ENCODE peak calls at places on chromosomes 5 and 9, in eight cellular contexts. One of them, this sample, is unnamed.

GRCh38 chr5:73513996-73514395 is 15.8 kb downstream of the BTF3 start:
- DNase-seq in mammary epithelial cell: no peak
- DNase-seq in fibroblast of lung: no peak
- DNase-seq in GM23248: no peak
- DNase-seq in hepatocyte: peak; percentile 11
- DNase-seq in neural progenitor cell: no peak
- DNase-seq in K562: no peak
- DNase-seq in A673: no peak
- DNase-seq in this sample: peak; percentile 59

GRCh38 chr5:52870448-52870847 is 82.7 kb downstream of the ITGA1 start:
- DNase-seq in A673: no peak
- DNase-seq in neural progenitor cell: peak; percentile 12
- DNase-seq in mammary epithelial cell: peak; percentile 35
- DNase-seq in GM23248: peak; percentile 35
- DNase-seq in fibroblast of lung: peak; percentile 35
- DNase-seq in K562: no peak
- DNase-seq in hepatocyte: peak; percentile 21
- DNase-seq in this sample: no peak

GRCh38 chr5:34555699-34556513 is 100.2 kb upstream of the RAI14 start:
- DNase-seq in GM23248: no peak
- DNase-seq in K562: no peak
- DNase-seq in mammary epithelial cell: no peak
- DNase-seq in fibroblast of lung: no peak
- DNase-seq in hepatocyte: no peak
- DNase-seq in neural progenitor cell: no peak
- DNase-seq in A673: no peak
- DNase-seq in this sample: no peak

GRCh38 chr9:96418920-96419690 is 935 bp upstream of the ZNF367 start:
- DNase-seq in hepatocyte: peak; percentile 86
- DNase-seq in GM23248: peak; percentile 78
- DNase-seq in fibroblast of lung: peak; percentile 35
- DNase-seq in A673: peak; percentile 84
- DNase-seq in neural progenitor cell: peak; percentile 85
- DNase-seq in K562: peak; percentile 71
- DNase-seq in mammary epithelial cell: peak; percentile 68
- DNase-seq in this sample: peak; percentile 85

GRCh38 chr5:123700624-123701023 is 188.6 kb downstream of the CSNK1G3 start:
- DNase-seq in hepatocyte: peak; percentile 27
- DNase-seq in neural progenitor cell: no peak
- DNase-seq in fibroblast of lung: peak; percentile 89
- DNase-seq in K562: no peak
- DNase-seq in GM23248: peak; percentile 97
- DNase-seq in A673: peak; percentile 55
- DNase-seq in mammary epithelial cell: peak; percentile 91
- DNase-seq in this sample: peak; percentile 1

GRCh38 chr9:89659473-89660256 is 54.9 kb downstream of the GADD45G start:
- DNase-seq in fibroblast of lung: no peak
- DNase-seq in neural progenitor cell: no peak
- DNase-seq in A673: no peak
- DNase-seq in hepatocyte: no peak
- DNase-seq in K562: no peak
- DNase-seq in mammary epithelial cell: no peak
- DNase-seq in GM23248: no peak
- DNase-seq in this sample: no peak

GRCh38 chr9:93231121-93231694 is 47.3 kb downstream of the WNK2 start:
- DNase-seq in mammary epithelial cell: peak; percentile 32
- DNase-seq in fibroblast of lung: no peak
- DNase-seq in A673: no peak
- DNase-seq in GM23248: no peak
- DNase-seq in hepatocyte: no peak
- DNase-seq in K562: no peak
- DNase-seq in neural progenitor cell: no peak
- DNase-seq in this sample: peak; percentile 76

GRCh38 chr5:140488914-140489313 is 58.5 kb upstream of the EIF4EBP3 start:
- DNase-seq in hepatocyte: no peak
- DNase-seq in K562: no peak
- DNase-seq in GM23248: no peak
- DNase-seq in mammary epithelial cell: no peak
- DNase-seq in A673: no peak
- DNase-seq in fibroblast of lung: no peak
- DNase-seq in neural progenitor cell: no peak
- DNase-seq in this sample: no peak

GRCh38 chr9:114721491-114722362 is 39.7 kb upstream of the TEX48 start:
- DNase-seq in K562: no peak
- DNase-seq in hepatocyte: peak; percentile 85
- DNase-seq in mammary epithelial cell: peak; percentile 86
- DNase-seq in A673: no peak
- DNase-seq in neural progenitor cell: peak; percentile 70
- DNase-seq in fibroblast of lung: peak; percentile 75
- DNase-seq in GM23248: peak; percentile 82
- DNase-seq in this sample: no peak

GRCh38 chr5:143800715-143801114 is 11.2 kb upstream of the HMHB1 start:
- DNase-seq in hepatocyte: no peak
- DNase-seq in A673: peak; percentile 9
- DNase-seq in neural progenitor cell: no peak
- DNase-seq in fibroblast of lung: no peak
- DNase-seq in mammary epithelial cell: no peak
- DNase-seq in GM23248: no peak
- DNase-seq in K562: no peak
- DNase-seq in this sample: no peak

GRCh38 chr5:61538722-61539501 is 206.9 kb downstream of the ZSWIM6 start:
- DNase-seq in A673: no peak
- DNase-seq in GM23248: peak; percentile 10
- DNase-seq in mammary epithelial cell: peak; percentile 2
- DNase-seq in K562: no peak
- DNase-seq in neural progenitor cell: no peak
- DNase-seq in hepatocyte: no peak
- DNase-seq in fibroblast of lung: no peak
- DNase-seq in this sample: no peak

GRCh38 chr5:128052764-128053163 is 30.8 kb upstream of the SLC12A2 start:
- DNase-seq in neural progenitor cell: no peak
- DNase-seq in mammary epithelial cell: no peak
- DNase-seq in K562: no peak
- DNase-seq in fibroblast of lung: no peak
- DNase-seq in GM23248: no peak
- DNase-seq in hepatocyte: no peak
- DNase-seq in A673: no peak
- DNase-seq in this sample: no peak

GRCh38 chr5:105088961-105089360 is 1526.4 kb upstream of the NUDT12 start:
- DNase-seq in hepatocyte: no peak
- DNase-seq in GM23248: no peak
- DNase-seq in neural progenitor cell: no peak
- DNase-seq in mammary epithelial cell: no peak
- DNase-seq in fibroblast of lung: no peak
- DNase-seq in K562: no peak
- DNase-seq in A673: no peak
- DNase-seq in this sample: no peak

GRCh38 chr9:32468740-32469139 is 57.3 kb downstream of the RIGI start:
- DNase-seq in GM23248: no peak
- DNase-seq in A673: no peak
- DNase-seq in K562: no peak
- DNase-seq in fibroblast of lung: no peak
- DNase-seq in hepatocyte: no peak
- DNase-seq in mammary epithelial cell: no peak
- DNase-seq in neural progenitor cell: no peak
- DNase-seq in this sample: no peak

GRCh38 chr5:65867509-65868195 is 58.7 kb upstream of the ERBIN start:
- DNase-seq in hepatocyte: no peak
- DNase-seq in K562: no peak
- DNase-seq in mammary epithelial cell: no peak
- DNase-seq in fibroblast of lung: no peak
- DNase-seq in neural progenitor cell: peak; percentile 9
- DNase-seq in GM23248: no peak
- DNase-seq in A673: no peak
- DNase-seq in this sample: no peak

GRCh38 chr5:23268136-23268535 is 239.3 kb upstream of the PRDM9 start:
- DNase-seq in fibroblast of lung: peak; percentile 23
- DNase-seq in A673: peak; percentile 25
- DNase-seq in neural progenitor cell: no peak
- DNase-seq in GM23248: peak; percentile 3
- DNase-seq in K562: no peak
- DNase-seq in mammary epithelial cell: no peak
- DNase-seq in hepatocyte: no peak
- DNase-seq in this sample: no peak

GRCh38 chr5:32692066-32692746 is 18.9 kb upstream of the NPR3 start:
- DNase-seq in GM23248: peak; percentile 76
- DNase-seq in hepatocyte: no peak
- DNase-seq in A673: no peak
- DNase-seq in K562: no peak
- DNase-seq in fibroblast of lung: peak; percentile 60
- DNase-seq in neural progenitor cell: no peak
- DNase-seq in mammary epithelial cell: no peak
- DNase-seq in this sample: no peak

GRCh38 chr5:67679184-67679855 is 482.7 kb upstream of the CD180 start:
- DNase-seq in A673: no peak
- DNase-seq in fibroblast of lung: no peak
- DNase-seq in hepatocyte: no peak
- DNase-seq in GM23248: no peak
- DNase-seq in mammary epithelial cell: no peak
- DNase-seq in neural progenitor cell: peak; percentile 16
- DNase-seq in K562: no peak
- DNase-seq in this sample: no peak

DNA sequence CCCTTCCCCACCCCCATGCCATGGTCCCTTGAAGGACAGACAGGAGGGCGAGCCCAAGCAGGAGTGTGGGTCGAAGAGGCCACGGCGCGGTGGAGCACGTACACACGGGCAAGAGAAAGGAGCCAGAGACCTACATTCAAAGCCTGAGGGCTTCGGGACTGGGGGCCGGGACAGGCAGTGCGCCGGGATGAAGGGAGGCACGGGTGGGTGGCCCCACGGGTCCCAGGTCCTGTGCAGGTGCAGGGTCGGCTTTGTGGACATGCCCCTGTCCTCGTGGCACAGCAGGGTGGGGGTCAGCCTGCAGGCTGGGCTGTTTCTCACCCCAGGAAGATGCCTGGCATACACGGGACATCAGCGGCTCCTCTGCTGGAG is 9.8 kb downstream of the LRRC26 start:
- DNase-seq in K562: no peak
- DNase-seq in A673: no peak
- DNase-seq in hepatocyte: no peak
- DNase-seq in fibroblast of lung: no peak
- DNase-seq in neural progenitor cell: no peak
- DNase-seq in GM23248: no peak
- DNase-seq in mammary epithelial cell: no peak
- DNase-seq in this sample: no peak
- TF ChIP-seq EZH2 in K562: no peak
- TF ChIP-seq EZH2 in A673: no peak
- TF ChIP-seq EZH2 in hepatocyte: no peak
- TF ChIP-seq EZH2 in fibroblast of lung: no peak
- TF ChIP-seq EZH2 in neural progenitor cell: no peak
- TF ChIP-seq EZH2 in GM23248: no peak
- TF ChIP-seq EZH2 in mammary epithelial cell: no peak
- TF ChIP-seq EZH2 in this sample: no peak

DNA sequence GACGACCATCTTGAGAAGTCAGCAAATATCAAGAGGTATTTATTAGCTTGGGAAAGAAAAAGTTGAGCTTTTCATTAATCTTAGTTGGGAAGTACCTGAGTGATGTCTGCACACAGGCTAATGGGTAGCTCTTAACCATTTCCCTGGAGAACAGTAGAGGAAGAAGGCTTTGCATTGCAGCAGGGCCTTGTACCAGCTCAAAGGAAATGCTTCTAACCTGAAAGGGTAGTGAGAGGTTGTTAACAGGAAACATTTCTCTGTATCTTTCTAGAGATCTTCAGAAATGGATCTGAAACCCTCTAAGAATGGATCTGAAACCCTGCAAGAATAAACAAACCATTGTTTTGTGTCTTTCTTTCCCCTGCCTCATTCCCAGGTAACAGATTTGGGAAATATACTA is 393.3 kb downstream of the PLK2 start:
- DNase-seq in GM23248: no peak
- DNase-seq in fibroblast of lung: no peak
- DNase-seq in hepatocyte: no peak
- DNase-seq in A673: no peak
- DNase-seq in K562: no peak
- DNase-seq in neural progenitor cell: no peak
- DNase-seq in mammary epithelial cell: no peak
- DNase-seq in this sample: no peak
- TF ChIP-seq EZH2 in GM23248: no peak
- TF ChIP-seq EZH2 in fibroblast of lung: no peak
- TF ChIP-seq EZH2 in hepatocyte: no peak
- TF ChIP-seq EZH2 in A673: no peak
- TF ChIP-seq EZH2 in K562: no peak
- TF ChIP-seq EZH2 in neural progenitor cell: no peak
- TF ChIP-seq EZH2 in mammary epithelial cell: no peak
- TF ChIP-seq EZH2 in this sample: no peak

DNA sequence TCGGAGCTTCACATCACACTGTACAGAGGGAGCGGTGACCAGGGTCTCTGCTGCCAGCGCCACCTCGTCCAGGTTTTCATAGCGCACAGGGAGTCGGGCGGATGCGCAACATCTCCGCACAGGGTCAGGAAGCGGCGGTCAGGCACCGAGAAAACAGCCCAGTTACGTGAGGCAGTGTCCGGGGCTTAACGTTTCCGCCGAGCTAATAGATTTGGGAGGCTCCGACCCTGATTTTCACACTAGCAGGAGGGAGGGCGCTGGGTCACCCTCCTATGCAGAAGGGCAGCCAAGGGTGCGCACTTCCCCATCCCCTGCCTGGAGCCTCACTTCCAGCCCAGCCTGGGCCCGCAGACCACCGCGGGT is 13.7 kb downstream of the BTNL9 start:
- DNase-seq in K562: no peak
- DNase-seq in neural progenitor cell: peak; percentile 57
- DNase-seq in A673: no peak
- DNase-seq in fibroblast of lung: no peak
- DNase-seq in hepatocyte: no peak
- DNase-seq in mammary epithelial cell: no peak
- DNase-seq in GM23248: peak; percentile 15
- DNase-seq in this sample: no peak
- TF ChIP-seq EZH2 in K562: no peak
- TF ChIP-seq EZH2 in neural progenitor cell: peak; percentile 99
- TF ChIP-seq EZH2 in A673: peak; percentile 79
- TF ChIP-seq EZH2 in fibroblast of lung: peak; percentile 86
- TF ChIP-seq EZH2 in hepatocyte: peak; percentile 66
- TF ChIP-seq EZH2 in mammary epithelial cell: no peak
- TF ChIP-seq EZH2 in GM23248: no peak
- TF ChIP-seq EZH2 in this sample: no peak

DNA sequence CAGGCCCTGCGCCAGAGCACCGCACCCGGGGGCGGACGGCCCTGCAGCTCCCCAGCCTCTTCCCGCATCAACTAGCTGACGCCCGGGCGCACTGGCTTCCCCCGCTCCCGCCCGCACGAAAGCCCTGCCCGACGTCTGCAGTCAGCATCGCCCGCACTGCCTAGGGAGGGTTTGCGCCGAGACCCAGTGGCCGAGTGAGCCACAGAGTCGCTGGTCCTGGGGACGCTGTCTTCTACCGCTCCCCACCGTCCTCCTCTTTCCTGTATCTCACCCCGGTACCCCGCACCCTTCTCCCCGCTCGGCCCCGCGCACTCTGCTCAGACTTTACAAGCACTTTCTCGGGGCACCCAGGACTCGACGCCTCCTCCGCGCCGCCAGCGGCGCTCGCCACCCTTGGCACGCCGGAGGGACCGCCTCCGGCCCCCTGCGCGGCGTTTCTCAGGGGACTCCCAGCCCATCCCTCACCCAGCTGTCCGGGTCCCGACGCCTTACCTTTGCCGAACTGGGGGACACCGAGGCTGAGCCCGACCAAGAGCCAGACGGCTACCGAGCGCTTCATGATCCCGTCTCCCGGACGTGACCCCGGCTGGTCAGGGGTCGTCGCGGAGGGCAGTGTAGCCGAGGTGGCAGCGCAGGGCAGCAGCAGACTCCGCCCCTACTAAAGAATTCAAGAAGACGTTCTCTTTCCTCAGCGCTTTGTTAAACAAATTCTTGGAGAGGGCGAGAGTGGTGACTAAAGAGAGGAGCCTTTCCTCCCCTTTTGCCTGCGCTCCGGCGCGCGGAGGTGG is 670 bp downstream of the EDIL3 start:
- DNase-seq in fibroblast of lung: peak; percentile 53
- DNase-seq in A673: peak; percentile 45
- DNase-seq in mammary epithelial cell: peak; percentile 53
- DNase-seq in GM23248: peak; percentile 70
- DNase-seq in neural progenitor cell: peak; percentile 84
- DNase-seq in K562: no peak
- DNase-seq in hepatocyte: peak; percentile 52
- DNase-seq in this sample: peak; percentile 39
- TF ChIP-seq EZH2 in fibroblast of lung: no peak
- TF ChIP-seq EZH2 in A673: peak; percentile 16
- TF ChIP-seq EZH2 in mammary epithelial cell: peak; percentile 92
- TF ChIP-seq EZH2 in GM23248: no peak
- TF ChIP-seq EZH2 in neural progenitor cell: peak; percentile 16
- TF ChIP-seq EZH2 in K562: no peak
- TF ChIP-seq EZH2 in hepatocyte: no peak
- TF ChIP-seq EZH2 in this sample: no peak